ENCODE peak calls at places on chromosomes 2 and 18, in five cellular contexts. R is SJSA1; T is H7; H is CD4-positive, CD25-positive, alpha-beta regulatory T cell; A is mesothelial cell of epicardium. U is an unnamed sample.

GRCh38 chr2:241302759-241303651 is 12.5 kb downstream of the HDLBP start:
- DNase-seq in R (no peak), T (no peak), H (no peak), A (no peak), U (no peak)

GRCh38 chr2:95539290-95539689 is 52.5 kb upstream of the TRIM43 start:
- DNase-seq in R (no peak), T (no peak), H (no peak), A (no peak), U (no peak)

GRCh38 chr2:127917916-127918315 is 32.2 kb upstream of the AMMECR1L start:
- DNase-seq in R (no peak), T (no peak), H (no peak), A (no peak), U (no peak)

GRCh38 chr2:10738192-10738591 is 16.8 kb downstream of the ATP6V1C2 start:
- DNase-seq in R (no peak), T (no peak), H (no peak), A (no peak), U (no peak)

GRCh38 chr18:23838233-23838632 is 149.0 kb downstream of the LAMA3 start:
- DNase-seq in R (no peak), T (no peak), H (no peak), A (no peak), U (no peak)

GRCh38 chr2:224945134-224945533 is 97.1 kb downstream of the DOCK10 start:
- DNase-seq in R (no peak), T (no peak), H (no peak), A (no peak), U (no peak)

GRCh38 chr2:81894451-81894990 is 1590.0 kb upstream of the LRRTM1 start:
- DNase-seq in R (no peak), T (no peak), H (no peak), A (no peak), U (no peak)

GRCh38 chr18:27599202-27599829 is 414.2 kb upstream of the CHST9 start:
- DNase-seq in R (no peak), T (no peak), H (peak), A (peak), U (no peak)

GRCh38 chr2:171754254-171754939 is 67.1 kb downstream of the DYNC1I2 start:
- DNase-seq in R (no peak), T (no peak), H (peak), A (no peak), U (no peak)

GRCh38 chr2:85811173-85811849 is 57.5 kb downstream of the ATOH8 start:
- DNase-seq in R (peak), T (peak), H (no peak), A (no peak), U (peak)

GRCh38 chr2:148642891-148643416 is 1.6 kb upstream of the EPC2 start:
- DNase-seq in R (no peak), T (no peak), H (no peak), A (no peak), U (no peak)

GRCh38 chr2:227534714-227535113 is 62.8 kb downstream of the AGFG1 start:
- DNase-seq in R (no peak), T (no peak), H (no peak), A (no peak), U (no peak)

GRCh38 chr2:189161894-189162293 is 17.7 kb downstream of the COL5A2 start:
- DNase-seq in R (no peak), T (peak), H (no peak), A (no peak), U (no peak)

GRCh38 chr2:187917535-187917934 is 363.3 kb upstream of the TFPI start:
- DNase-seq in R (no peak), T (no peak), H (no peak), A (no peak), U (no peak)

GRCh38 chr2:167294031-167294774 is 405.9 kb downstream of the XIRP2 start:
- DNase-seq in R (no peak), T (peak), H (peak), A (no peak), U (no peak)

GRCh38 chr18:3455090-3455640 is 5.2 kb downstream of the TGIF1 start:
- DNase-seq in R (no peak), T (peak), H (no peak), A (no peak), U (no peak)

GRCh38 chr18:25759111-25759510 is 331.3 kb downstream of the SS18 start:
- DNase-seq in R (no peak), T (no peak), H (no peak), A (no peak), U (no peak)

GRCh38 chr2:168748461-168748860 is 54.0 kb upstream of the NOSTRIN start:
- DNase-seq in R (no peak), T (no peak), H (no peak), A (no peak), U (no peak)

U was measured in type B pancreatic cell.